ENCODE peak calls at places on chromosomes 16 and 17, in eight cellular contexts. B, T, Q, U, E, D, Y and O are unnamed samples. For H3K9me3, the result is how much of the 10 kb centered on the place peaks cover.

GRCh38 chr17:50276588-50277356 is 2.5 kb downstream of the TMEM92 start:
- DNase-seq in B (no peak), T (no peak), Q (no peak), U (no peak), E (no peak), D (no peak), Y (peak), O (no peak)

GRCh38 chr17:74840989-74841666 is 18.6 kb downstream of the GRIN2C start:
- DNase-seq in B (no peak), T (peak), Q (no peak), U (peak), E (no peak), D (peak), Y (peak), O (peak)

GRCh38 chr17:70313450-70313849 is 144.1 kb downstream of the KCNJ2 start:
- DNase-seq in B (no peak), T (peak), Q (no peak), U (no peak), E (no peak), D (no peak), Y (no peak), O (no peak)

GRCh38 chr17:40319651-40320550 is 10.9 kb downstream of the RARA start:
- DNase-seq in B (peak), T (no peak), Q (no peak), U (peak), E (no peak), D (no peak), Y (no peak), O (peak)

GRCh38 chr17:43024407-43025289 is at the start of gene RND2:
- DNase-seq in B (peak), T (peak), Q (peak), U (peak), E (peak), D (peak), Y (peak), O (peak)

GRCh38 chr17:69501591-69502468 is 87.3 kb downstream of the MAP2K6 start:
- DNase-seq in B (peak), T (peak), Q (no peak), U (peak), E (peak), D (no peak), Y (peak), O (peak)

GRCh38 chr16:85172465-85173071 is 60.3 kb upstream of the CIBAR2 start:
- DNase-seq in B (no peak), T (peak), Q (no peak), U (no peak), E (peak), D (peak), Y (no peak), O (no peak)

GRCh38 chr16:31451681-31452351 is 7.5 kb upstream of the ARMC5 start:
- DNase-seq in B (peak), T (peak), Q (no peak), U (no peak), E (peak), D (no peak), Y (peak), O (no peak)

GRCh38 chr17:67362173-67362572 is 4.2 kb downstream of the PSMD12 start:
- DNase-seq in B (no peak), T (no peak), Q (no peak), U (no peak), E (no peak), D (no peak), Y (no peak), O (no peak)

GRCh38 chr17:56699186-56699895 is 105.8 kb downstream of the NOG start:
- DNase-seq in B (peak), T (peak), Q (no peak), U (peak), E (peak), D (no peak), Y (no peak), O (peak)

GRCh38 chr17:67531291-67531690 is 154.2 kb downstream of the PITPNC1 start:
- DNase-seq in B (no peak), T (no peak), Q (no peak), U (peak), E (no peak), D (no peak), Y (peak), O (no peak)

GRCh38 chr17:3897731-3898130 is 4.9 kb upstream of the CAMKK1 start:
- DNase-seq in B (no peak), T (no peak), Q (no peak), U (no peak), E (no peak), D (no peak), Y (no peak), O (no peak)

GRCh38 chr17:82339634-82340580 is 6.3 kb upstream of the SECTM1 start:
- DNase-seq in B (no peak), T (no peak), Q (no peak), U (no peak), E (no peak), D (no peak), Y (no peak), O (no peak)

GRCh38 chr16:10521681-10522274 is 58.6 kb downstream of the EMP2 start:
- DNase-seq in B (peak), T (peak), Q (no peak), U (peak), E (peak), D (peak), Y (peak), O (no peak)

GRCh38 chr17:76154935-76155845 is 14.1 kb upstream of the FOXJ1 start:
- DNase-seq in B (no peak), T (no peak), Q (no peak), U (no peak), E (no peak), D (no peak), Y (no peak), O (peak)

GRCh38 chr17:4988168-4988567 is 693 bp upstream of the CAMTA2 start:
- DNase-seq in B (no peak), T (no peak), Q (no peak), U (no peak), E (no peak), D (peak), Y (no peak), O (no peak)

DNA sequence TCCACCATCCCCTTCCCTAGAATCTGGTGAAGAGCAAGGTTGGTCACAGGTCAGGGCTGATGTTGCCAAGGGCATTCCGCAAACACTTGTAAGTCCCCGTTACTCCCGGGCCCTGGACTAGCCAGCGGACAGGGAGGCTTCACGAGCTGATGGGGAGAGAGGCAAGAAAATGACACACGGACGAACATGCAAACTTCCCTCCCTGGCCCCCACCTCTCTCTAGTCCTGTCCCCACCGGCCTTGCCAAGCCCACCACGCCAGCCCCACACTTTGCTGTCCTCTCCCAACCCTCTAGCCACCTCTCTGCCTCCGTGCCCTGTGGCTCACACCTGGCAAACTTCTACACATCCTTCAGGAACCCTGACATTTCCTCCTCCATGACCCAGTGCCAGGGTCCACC is 54.8 kb downstream of the RPH3AL start:
- DNase-seq in B (no peak), T (no peak), Q (no peak), U (no peak), E (no peak), D (peak), Y (no peak), O (no peak)
- TF ChIP-seq POLR2A in B (no peak), T (no peak), Q (no peak), U (no peak), E (no peak), D (no peak), Y (no peak), O (no peak)

GRCh38 chr16:35186045-35186759 is 1726.8 kb downstream of the TP53TG3F start:
- DNase-seq in B (no peak), T (no peak), Q (no peak), U (no peak), E (no peak), D (no peak), Y (no peak), O (no peak)
- H3K9me3 ChIP-seq in B (under half), T (under half), Q (under half), U (under half), E (under half), D (under half), Y (under half), O (under half)

DNA sequence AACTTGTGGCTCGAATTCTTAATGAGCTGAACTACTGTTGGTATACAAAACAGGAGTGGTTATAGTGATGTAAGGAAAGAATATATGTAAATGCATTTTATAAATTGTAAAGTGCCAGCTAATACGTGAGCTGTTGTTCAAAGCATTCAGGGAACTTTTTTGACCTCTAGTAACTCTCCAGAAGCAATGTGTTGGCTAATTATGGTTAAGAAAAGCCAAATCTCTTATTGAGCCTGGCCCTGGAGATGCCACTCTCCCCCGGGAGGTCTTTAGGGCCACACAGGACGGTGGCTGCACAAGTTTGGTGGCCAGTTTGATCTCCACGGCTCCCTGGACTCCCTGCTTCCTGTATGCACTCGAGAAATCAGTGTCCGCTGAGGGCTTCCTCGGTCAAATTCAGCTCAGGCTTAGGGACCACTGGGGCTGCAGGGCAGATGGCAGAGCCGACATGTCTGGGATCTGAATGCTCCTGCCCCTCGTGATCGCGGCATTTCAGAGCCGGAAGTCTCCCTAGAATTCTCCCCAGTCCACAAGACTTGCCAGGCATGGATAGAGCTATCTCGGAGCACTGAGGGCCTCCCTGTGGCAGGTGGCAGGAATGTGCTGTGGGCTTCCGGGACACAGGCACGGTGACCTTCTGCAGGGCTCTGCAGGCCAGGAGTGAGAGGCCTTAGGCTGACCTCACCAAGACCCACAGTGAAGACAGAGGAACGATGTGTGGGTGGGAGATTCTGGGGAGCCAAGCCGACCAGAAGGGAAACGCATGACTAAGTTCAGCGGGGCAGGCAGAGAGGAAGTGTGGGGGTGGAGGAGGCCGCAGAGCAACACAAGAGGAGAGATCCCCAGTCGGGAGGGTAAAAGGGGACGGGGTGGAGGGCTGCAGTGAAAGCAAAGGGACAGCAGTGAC is 18.6 kb upstream of the PITPNM3 start:
- DNase-seq in B (peak), T (peak), Q (no peak), U (peak), E (peak), D (peak), Y (peak), O (no peak)
- H3K27ac ChIP-seq in B (peak), T (peak), Q (peak), U (no peak), E (peak), D (no peak), Y (no peak), O (peak)

GRCh38 chr16:29646947-29647346 is 16.1 kb upstream of the SPN start:
- DNase-seq in B (no peak), T (no peak), Q (no peak), U (no peak), E (no peak), D (no peak), Y (no peak), O (no peak)

GRCh38 chr16:29644338-29644857 is 18.6 kb upstream of the SPN start:
- DNase-seq in B (no peak), T (no peak), Q (no peak), U (no peak), E (no peak), D (no peak), Y (no peak), O (no peak)

GRCh38 chr16:29649560-29650494 is 13.2 kb upstream of the SPN start:
- DNase-seq in B (no peak), T (no peak), Q (no peak), U (no peak), E (no peak), D (no peak), Y (no peak), O (no peak)

GRCh38 chr16:29644973-29645698 is 17.9 kb upstream of the SPN start:
- DNase-seq in B (no peak), T (no peak), Q (no peak), U (no peak), E (no peak), D (no peak), Y (no peak), O (no peak)

DNA sequence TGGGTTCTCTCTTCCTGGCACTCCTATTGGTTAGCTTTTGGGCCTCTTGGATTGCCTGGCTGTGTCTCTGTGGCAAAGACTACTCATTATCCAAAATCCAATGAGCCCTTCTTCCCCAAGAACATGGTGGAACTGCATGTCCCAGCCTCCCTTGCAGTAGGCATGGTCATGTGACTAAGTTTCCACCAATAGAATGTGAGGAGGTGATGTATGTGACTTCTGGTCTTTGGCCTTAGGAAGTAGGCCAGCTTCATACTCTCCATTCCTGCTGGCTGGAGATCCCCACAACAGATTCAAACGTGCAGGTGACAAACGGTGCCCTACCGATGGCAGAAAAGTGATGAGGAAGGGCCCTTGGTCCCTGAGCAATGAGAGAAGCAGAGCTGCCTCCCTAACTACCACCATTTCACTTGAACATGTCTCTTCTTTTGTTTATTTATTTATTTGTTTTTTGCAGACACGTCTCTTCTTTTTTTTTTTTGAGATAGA is 17.3 kb upstream of the SPN start:
- DNase-seq in B (no peak), T (no peak), Q (no peak), U (no peak), E (no peak), D (no peak), Y (no peak), O (no peak)
- TF ChIP-seq POLR2A in B (no peak), T (no peak), Q (no peak), U (no peak), E (no peak), D (no peak), Y (no peak), O (no peak)

GRCh38 chr17:47981462-47981861 is 10.5 kb downstream of the CDK5RAP3 start:
- DNase-seq in B (no peak), T (no peak), Q (no peak), U (peak), E (no peak), D (no peak), Y (no peak), O (no peak)
- H3K9me3 ChIP-seq in B (under half), T (under half), Q (under half), U (under half), E (under half), D (under half), Y (under half), O (under half)

DNA sequence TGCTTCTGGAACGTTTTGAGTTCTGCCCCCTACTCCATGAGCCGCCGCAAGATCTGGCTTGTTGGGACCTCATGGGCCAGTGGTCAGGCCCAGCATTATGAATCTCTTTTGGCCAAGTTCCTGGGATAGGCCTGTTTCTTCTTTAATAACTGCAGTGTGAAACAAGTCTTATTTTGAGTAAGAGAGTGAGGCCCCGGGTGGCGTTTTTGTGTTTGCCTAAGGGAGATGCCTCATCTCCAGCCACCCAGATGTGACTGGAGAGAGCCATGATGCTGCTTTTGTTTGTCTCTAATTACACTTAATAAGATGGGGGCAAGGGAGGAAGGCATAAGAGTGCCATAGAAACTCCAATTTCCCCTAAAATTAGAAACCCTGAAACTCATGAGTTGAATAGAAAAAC is 39.8 kb downstream of the KSR1 start:
- DNase-seq in B (no peak), T (no peak), Q (no peak), U (no peak), E (no peak), D (no peak), Y (no peak), O (no peak)
- H3K27ac ChIP-seq in B (peak), T (no peak), Q (peak), U (no peak), E (no peak), D (no peak), Y (no peak), O (peak)

GRCh38 chr16:81650982-81651562 is 128.0 kb upstream of the PLCG2 start:
- DNase-seq in B (peak), T (no peak), Q (no peak), U (peak), E (no peak), D (peak), Y (peak), O (no peak)

GRCh38 chr16:81652798-81653505 is 126.1 kb upstream of the PLCG2 start:
- DNase-seq in B (no peak), T (no peak), Q (no peak), U (peak), E (no peak), D (no peak), Y (no peak), O (no peak)

GRCh38 chr16:81650281-81650680 is 128.8 kb upstream of the PLCG2 start:
- DNase-seq in B (no peak), T (no peak), Q (no peak), U (no peak), E (no peak), D (no peak), Y (no peak), O (no peak)

GRCh38 chr16:81654346-81654745 is 124.7 kb upstream of the PLCG2 start:
- DNase-seq in B (no peak), T (peak), Q (no peak), U (no peak), E (no peak), D (no peak), Y (no peak), O (no peak)

GRCh38 chr16:81651758-81652718 is 127.1 kb upstream of the PLCG2 start:
- DNase-seq in B (no peak), T (no peak), Q (no peak), U (no peak), E (no peak), D (no peak), Y (peak), O (no peak)
- TF ChIP-seq POLR2A in B (no peak), T (no peak), Q (no peak), U (no peak), E (no peak), D (no peak), Y (no peak), O (no peak)

DNA sequence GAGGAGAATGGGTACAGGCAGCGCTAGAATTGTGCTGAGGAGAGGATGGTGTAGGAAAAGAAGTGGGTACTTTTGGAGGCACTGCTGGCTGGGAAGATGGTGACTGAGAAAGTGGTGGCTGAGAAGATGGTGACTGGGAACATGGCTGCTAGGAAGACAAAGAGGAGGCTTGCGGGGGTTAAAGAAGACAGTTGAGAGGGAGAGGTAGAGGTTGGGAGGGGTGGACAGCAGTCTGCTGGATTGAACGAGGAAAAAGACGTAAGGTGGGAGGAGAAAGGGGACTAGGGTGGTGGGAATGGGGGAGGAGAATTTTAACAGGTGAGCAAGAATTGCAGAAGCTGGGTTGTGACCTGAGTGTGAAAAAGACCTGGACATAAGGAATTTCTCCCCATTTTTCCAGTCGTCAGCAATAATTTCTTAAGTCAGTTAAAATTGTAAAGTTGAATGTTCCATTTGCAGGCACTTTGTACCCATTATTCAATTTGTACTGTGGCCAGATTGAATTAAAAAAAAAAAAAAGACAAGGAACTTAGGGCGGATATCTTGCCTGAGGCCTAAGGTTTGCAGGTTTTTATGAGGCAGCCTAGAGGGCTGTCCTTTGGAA is 2450.0 kb downstream of the TP53TG3F start:
- DNase-seq in B (no peak), T (no peak), Q (no peak), U (no peak), E (no peak), D (no peak), Y (no peak), O (no peak)
- H3K9me3 ChIP-seq in B (under half), T (under half), Q (under half), U (under half), E (under half), D (under half), Y (under half), O (under half)